ENCODE peak calls at places on chromosomes 2 and 18, in five cellular contexts. One of them, this sample, is unnamed.
A peak's percentile ranks its signal among the peaks of the same experiment; 100 is the strongest.

GRCh38 chr2:71156531-71156930 is 26.1 kb downstream of the MPHOSPH10 start:
- DNase-seq in heart right ventricle: no peak
- DNase-seq in Ammon's horn: no peak
- DNase-seq in HuH-7: no peak
- DNase-seq in ecto neural progenitor cell: no peak
- DNase-seq in this sample: no peak

GRCh38 chr2:212073360-212073759 is 465.2 kb downstream of the ERBB4 start:
- DNase-seq in heart right ventricle: no peak
- DNase-seq in Ammon's horn: no peak
- DNase-seq in HuH-7: no peak
- DNase-seq in ecto neural progenitor cell: no peak
- DNase-seq in this sample: no peak

GRCh38 chr2:71861186-71862160 is 286.2 kb downstream of the CYP26B1 start:
- DNase-seq in heart right ventricle: no peak
- DNase-seq in Ammon's horn: no peak
- DNase-seq in HuH-7: no peak
- DNase-seq in ecto neural progenitor cell: no peak
- DNase-seq in this sample: no peak

GRCh38 chr18:23529597-23529996 is 26.3 kb downstream of the RMC1 start:
- DNase-seq in heart right ventricle: no peak
- DNase-seq in Ammon's horn: no peak
- DNase-seq in HuH-7: no peak
- DNase-seq in ecto neural progenitor cell: no peak
- DNase-seq in this sample: no peak

GRCh38 chr18:63964908-63965307 is 5.0 kb upstream of the SERPINB8 start:
- DNase-seq in heart right ventricle: no peak
- DNase-seq in Ammon's horn: no peak
- DNase-seq in HuH-7: no peak
- DNase-seq in ecto neural progenitor cell: no peak
- DNase-seq in this sample: no peak

GRCh38 chr2:48131503-48132293 is 225.4 kb upstream of the FBXO11 start:
- DNase-seq in heart right ventricle: no peak
- DNase-seq in Ammon's horn: peak; percentile 52
- DNase-seq in HuH-7: no peak
- DNase-seq in ecto neural progenitor cell: no peak
- DNase-seq in this sample: no peak

GRCh38 chr2:127218843-127219715 is 1.0 kb downstream of the CYP27C1 start:
- DNase-seq in heart right ventricle: no peak
- DNase-seq in Ammon's horn: no peak
- DNase-seq in HuH-7: no peak
- DNase-seq in ecto neural progenitor cell: peak; percentile 73
- DNase-seq in this sample: no peak

GRCh38 chr2:108271691-108272253 is 16.9 kb upstream of the SULT1C2 start:
- DNase-seq in heart right ventricle: no peak
- DNase-seq in Ammon's horn: no peak
- DNase-seq in HuH-7: no peak
- DNase-seq in ecto neural progenitor cell: no peak
- DNase-seq in this sample: no peak

GRCh38 chr18:20971886-20972267 is 139.7 kb downstream of the ROCK1 start:
- DNase-seq in heart right ventricle: no peak
- DNase-seq in Ammon's horn: no peak
- DNase-seq in HuH-7: peak; percentile 26
- DNase-seq in ecto neural progenitor cell: no peak
- DNase-seq in this sample: peak; percentile 33

GRCh38 chr2:122145805-122146204 is 390.4 kb downstream of the TSN start:
- DNase-seq in heart right ventricle: no peak
- DNase-seq in Ammon's horn: no peak
- DNase-seq in HuH-7: no peak
- DNase-seq in ecto neural progenitor cell: no peak
- DNase-seq in this sample: no peak

GRCh38 chr2:158269143-158269542 is 167.5 kb downstream of the UPP2 start:
- DNase-seq in heart right ventricle: no peak
- DNase-seq in Ammon's horn: no peak
- DNase-seq in HuH-7: no peak
- DNase-seq in ecto neural progenitor cell: no peak
- DNase-seq in this sample: no peak

GRCh38 chr18:76503595-76503994 is 8.6 kb upstream of the ZNF516 start:
- DNase-seq in heart right ventricle: no peak
- DNase-seq in Ammon's horn: no peak
- DNase-seq in HuH-7: no peak
- DNase-seq in ecto neural progenitor cell: no peak
- DNase-seq in this sample: no peak

GRCh38 chr2:69817739-69818494 is 11.5 kb upstream of the GMCL1 start:
- DNase-seq in heart right ventricle: no peak
- DNase-seq in Ammon's horn: no peak
- DNase-seq in HuH-7: no peak
- DNase-seq in ecto neural progenitor cell: no peak
- DNase-seq in this sample: no peak

GRCh38 chr2:54459037-54459441 is 2.9 kb downstream of the SPTBN1 start:
- DNase-seq in heart right ventricle: no peak
- DNase-seq in Ammon's horn: peak; percentile 27
- DNase-seq in HuH-7: no peak
- DNase-seq in ecto neural progenitor cell: no peak
- DNase-seq in this sample: no peak

GRCh38 chr18:74724186-74724585 is 126.5 kb downstream of the ZNF407 start:
- DNase-seq in heart right ventricle: no peak
- DNase-seq in Ammon's horn: no peak
- DNase-seq in HuH-7: no peak
- DNase-seq in ecto neural progenitor cell: no peak
- DNase-seq in this sample: no peak

GRCh38 chr18:78605255-78605654 is 374.4 kb upstream of the SALL3 start:
- DNase-seq in heart right ventricle: no peak
- DNase-seq in Ammon's horn: no peak
- DNase-seq in HuH-7: no peak
- DNase-seq in ecto neural progenitor cell: no peak
- DNase-seq in this sample: no peak

GRCh38 chr2:8249769-8250168 is 432.1 kb upstream of the ID2 start:
- DNase-seq in heart right ventricle: no peak
- DNase-seq in Ammon's horn: no peak
- DNase-seq in HuH-7: no peak
- DNase-seq in ecto neural progenitor cell: no peak
- DNase-seq in this sample: no peak

GRCh38 chr2:66434679-66435548 is at the start of gene MEIS1:
- DNase-seq in heart right ventricle: peak; percentile 87
- DNase-seq in Ammon's horn: peak; percentile 95
- DNase-seq in HuH-7: peak; percentile 94
- DNase-seq in ecto neural progenitor cell: peak; percentile 90
- DNase-seq in this sample: peak; percentile 76

GRCh38 chr2:101710036-101710689 is 12.7 kb downstream of the MAP4K4 start:
- DNase-seq in heart right ventricle: no peak
- DNase-seq in Ammon's horn: no peak
- DNase-seq in HuH-7: no peak
- DNase-seq in ecto neural progenitor cell: no peak
- DNase-seq in this sample: no peak

GRCh38 chr2:14524041-14524802 is 108.3 kb upstream of the LRATD1 start:
- DNase-seq in heart right ventricle: no peak
- DNase-seq in Ammon's horn: no peak
- DNase-seq in HuH-7: no peak
- DNase-seq in ecto neural progenitor cell: no peak
- DNase-seq in this sample: no peak

GRCh38 chr2:64605991-64606494 is 47.7 kb downstream of the SERTAD2 start:
- DNase-seq in heart right ventricle: no peak
- DNase-seq in Ammon's horn: no peak
- DNase-seq in HuH-7: no peak
- DNase-seq in ecto neural progenitor cell: peak; percentile 42
- DNase-seq in this sample: no peak

GRCh38 chr2:149489452-149489851 is 98.1 kb downstream of the MMADHC start:
- DNase-seq in heart right ventricle: no peak
- DNase-seq in Ammon's horn: peak; percentile 40
- DNase-seq in HuH-7: no peak
- DNase-seq in ecto neural progenitor cell: no peak
- DNase-seq in this sample: no peak

GRCh38 chr18:25834061-25834460 is 256.4 kb downstream of the SS18 start:
- DNase-seq in heart right ventricle: no peak
- DNase-seq in Ammon's horn: no peak
- DNase-seq in HuH-7: no peak
- DNase-seq in ecto neural progenitor cell: no peak
- DNase-seq in this sample: no peak

GRCh38 chr18:45638544-45638943 is 23.3 kb downstream of the SLC14A2 start:
- DNase-seq in heart right ventricle: no peak
- DNase-seq in Ammon's horn: no peak
- DNase-seq in HuH-7: no peak
- DNase-seq in ecto neural progenitor cell: no peak
- DNase-seq in this sample: no peak

GRCh38 chr2:214376631-214377624 is 33.9 kb upstream of the VWC2L start:
- DNase-seq in heart right ventricle: no peak
- DNase-seq in Ammon's horn: no peak
- DNase-seq in HuH-7: no peak
- DNase-seq in ecto neural progenitor cell: no peak
- DNase-seq in this sample: no peak

GRCh38 chr2:212845941-212846340 is 305.5 kb downstream of the IKZF2 start:
- DNase-seq in heart right ventricle: no peak
- DNase-seq in Ammon's horn: no peak
- DNase-seq in HuH-7: no peak
- DNase-seq in ecto neural progenitor cell: no peak
- DNase-seq in this sample: no peak

This sample was measured in HEK293T.